ENCODE peak calls at places on chromosomes 2 and 18, in eight cellular contexts. A, T, L, C, N, X, U and D are unnamed samples.

GRCh38 chr2:73130790-73131189 is 18.0 kb upstream of the RAB11FIP5 start:
- DNase-seq in A (no peak), T (no peak), L (no peak), C (no peak), N (no peak), X (no peak), U (no peak), D (no peak)

GRCh38 chr2:203636896-203637818 is 69.3 kb upstream of the CD28 start:
- DNase-seq in A (no peak), T (no peak), L (no peak), C (no peak), N (peak; percentile 48), X (no peak), U (peak; percentile 45), D (peak; percentile 64)

GRCh38 chr2:85675427-85675826 is 7.4 kb upstream of the SFTPB start:
- DNase-seq in A (no peak), T (no peak), L (no peak), C (no peak), N (no peak), X (no peak), U (no peak), D (no peak)

GRCh38 chr2:236889791-236890704 is 195.6 kb upstream of the COPS8 start:
- DNase-seq in A (no peak), T (no peak), L (no peak), C (no peak), N (no peak), X (no peak), U (no peak), D (no peak)

GRCh38 chr2:86309966-86310365 is 27.5 kb downstream of the REEP1 start:
- DNase-seq in A (no peak), T (no peak), L (no peak), C (no peak), N (no peak), X (no peak), U (no peak), D (no peak)

GRCh38 chr2:26450031-26450635 is 27.8 kb downstream of the OTOF start:
- DNase-seq in A (no peak), T (no peak), L (no peak), C (no peak), N (no peak), X (no peak), U (no peak), D (no peak)

GRCh38 chr2:216023055-216023648 is 9.8 kb upstream of the MREG start:
- DNase-seq in A (no peak), T (no peak), L (no peak), C (no peak), N (peak; percentile 78), X (no peak), U (no peak), D (peak; percentile 71)

GRCh38 chr18:32450874-32451273 is 19.8 kb downstream of the GAREM1 start:
- DNase-seq in A (no peak), T (no peak), L (no peak), C (no peak), N (no peak), X (no peak), U (no peak), D (no peak)

GRCh38 chr2:9336534-9337354 is 86.6 kb downstream of the ITGB1BP1 start:
- DNase-seq in A (no peak), T (peak; percentile 51), L (peak; percentile 79), C (peak; percentile 68), N (peak; percentile 98), X (no peak), U (no peak), D (peak; percentile 96)

GRCh38 chr2:221104391-221104811 is 467.7 kb downstream of the EPHA4 start:
- DNase-seq in A (no peak), T (no peak), L (peak; percentile 70), C (peak; percentile 85), N (no peak), X (peak; percentile 83), U (peak; percentile 75), D (peak; percentile 42)

GRCh38 chr18:8659609-8660242 is 45.6 kb upstream of the MTCL1 start:
- DNase-seq in A (no peak), T (no peak), L (no peak), C (no peak), N (no peak), X (no peak), U (no peak), D (no peak)

GRCh38 chr18:9943311-9943710 is 29.5 kb downstream of the VAPA start:
- DNase-seq in A (no peak), T (no peak), L (no peak), C (no peak), N (no peak), X (no peak), U (no peak), D (no peak)

GRCh38 chr2:241302759-241303651 is 12.5 kb downstream of the HDLBP start:
- DNase-seq in A (no peak), T (no peak), L (no peak), C (no peak), N (no peak), X (no peak), U (no peak), D (no peak)

GRCh38 chr2:172296267-172297046 is 130.9 kb upstream of the ITGA6 start:
- DNase-seq in A (no peak), T (no peak), L (no peak), C (no peak), N (no peak), X (no peak), U (no peak), D (no peak)

GRCh38 chr2:172555272-172555521 is 693 bp upstream of the PDK1 start:
- DNase-seq in A (no peak), T (no peak), L (no peak), C (no peak), N (no peak), X (no peak), U (no peak), D (no peak)

GRCh38 chr18:57869228-57869627 is 66.1 kb upstream of the ATP8B1 start:
- DNase-seq in A (no peak), T (no peak), L (no peak), C (no peak), N (peak; percentile 19), X (no peak), U (no peak), D (no peak)

GRCh38 chr2:175205523-175205922 is 24.0 kb upstream of the ATP5MC3 start:
- DNase-seq in A (no peak), T (no peak), L (no peak), C (no peak), N (peak; percentile 58), X (no peak), U (no peak), D (peak; percentile 1)

GRCh38 chr18:30016179-30016578 is 1026.4 kb downstream of the DSC3 start:
- DNase-seq in A (no peak), T (no peak), L (no peak), C (no peak), N (peak; percentile 0), X (no peak), U (no peak), D (no peak)

GRCh38 chr2:17709897-17710296 is 43.7 kb downstream of the SMC6 start:
- DNase-seq in A (no peak), T (no peak), L (no peak), C (no peak), N (no peak), X (no peak), U (no peak), D (no peak)

GRCh38 chr18:49251451-49251850 is 209.0 kb downstream of the DYM start:
- DNase-seq in A (no peak), T (no peak), L (no peak), C (no peak), N (no peak), X (no peak), U (no peak), D (no peak)

GRCh38 chr2:236507393-236508085 is 62.1 kb upstream of the ACKR3 start:
- DNase-seq in A (peak; percentile 82), T (no peak), L (peak; percentile 71), C (peak; percentile 19), N (peak; percentile 50), X (peak; percentile 83), U (peak; percentile 29), D (peak; percentile 56)

GRCh38 chr18:64330161-64330560 is 181.3 kb upstream of the LINC00305 start:
- DNase-seq in A (no peak), T (no peak), L (no peak), C (no peak), N (peak; percentile 76), X (no peak), U (no peak), D (no peak)
- TF ChIP-seq CTCF in A (no peak), T (peak; percentile 46), L (no peak), C (no peak), N (peak; percentile 74), X (no peak), U (no peak), D (no peak)

GRCh38 chr2:201451330-201452057 is at the start of the genes STRADB and TRAK2:
- DNase-seq in A (peak; percentile 90), T (no peak), L (peak; percentile 92), C (peak; percentile 97), N (peak; percentile 92), X (peak; percentile 99), U (peak; percentile 95), D (peak; percentile 95)
- TF ChIP-seq CTCF in A (peak; percentile 51), T (peak; percentile 14), L (peak; percentile 36), C (peak; percentile 43), N (peak; percentile 34), X (peak; percentile 45), U (peak; percentile 43), D (peak; percentile 30)

DNA sequence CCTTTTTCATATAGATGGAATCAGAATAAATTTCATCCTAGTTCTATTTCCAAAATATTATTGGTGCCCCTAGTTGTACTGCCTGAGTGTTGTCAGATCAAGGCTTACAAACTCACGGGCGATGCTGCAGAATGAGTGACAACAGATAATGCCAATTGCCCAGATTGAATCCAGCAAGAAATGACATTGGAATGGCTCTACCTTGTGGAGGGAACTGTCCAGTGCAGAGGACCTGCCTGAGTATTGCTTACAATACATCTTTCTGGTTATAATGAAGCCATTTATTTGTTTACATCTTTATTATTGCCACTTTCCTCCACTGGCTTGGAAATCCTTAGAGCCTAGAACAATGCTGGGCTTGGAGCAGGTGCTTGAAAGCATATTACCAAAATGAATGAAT is 7.8 kb upstream of the IL1R2 start:
- DNase-seq in A (no peak), T (no peak), L (no peak), C (no peak), N (peak; percentile 61), X (no peak), U (no peak), D (peak; percentile 41)
- TF ChIP-seq CTCF in A (peak; percentile 30), T (peak; percentile 76), L (peak; percentile 8), C (peak; percentile 32), N (peak; percentile 80), X (peak; percentile 23), U (peak; percentile 34), D (peak; percentile 60)

GRCh38 chr18:11512096-11513030 is 97.0 kb upstream of the SLC35G4 start:
- DNase-seq in A (no peak), T (no peak), L (no peak), C (no peak), N (peak; percentile 68), X (no peak), U (no peak), D (peak; percentile 40)
- TF ChIP-seq CTCF in A (peak; percentile 10), T (peak; percentile 73), L (no peak), C (no peak), N (peak; percentile 67), X (no peak), U (no peak), D (no peak)

GRCh38 chr2:75406138-75406537 is 154.6 kb downstream of the EVA1A start:
- DNase-seq in A (no peak), T (no peak), L (no peak), C (no peak), N (no peak), X (no peak), U (no peak), D (no peak)
- TF ChIP-seq CTCF in A (no peak), T (no peak), L (no peak), C (no peak), N (no peak), X (no peak), U (no peak), D (no peak)